ENCODE peak calls at places on chromosomes 11 and 22, in seven cellular contexts. One of them, this sample, is unnamed.

GRCh38 chr11:62400760-62401159 is 18.1 kb upstream of the SCGB1A1 start:
- DNase-seq in tibial artery: peak; percentile 75
- DNase-seq in fibroblast of the aortic adventitia: peak; percentile 94
- DNase-seq in Caco-2: no peak
- DNase-seq in AG10803: peak; percentile 93
- DNase-seq in fibroblast of pulmonary artery: peak; percentile 82
- DNase-seq in coronary artery: peak; percentile 92
- DNase-seq in this sample: no peak

GRCh38 chr11:69537126-69537525 is 55.7 kb downstream of the LINC01488 start:
- DNase-seq in fibroblast of the aortic adventitia: no peak
- DNase-seq in fibroblast of pulmonary artery: no peak
- DNase-seq in AG10803: no peak
- DNase-seq in coronary artery: no peak
- DNase-seq in tibial artery: no peak
- DNase-seq in Caco-2: no peak
- DNase-seq in this sample: no peak

GRCh38 chr11:34840736-34841386 is 75.3 kb downstream of the APIP start:
- DNase-seq in Caco-2: peak; percentile 33
- DNase-seq in coronary artery: no peak
- DNase-seq in fibroblast of pulmonary artery: peak; percentile 28
- DNase-seq in fibroblast of the aortic adventitia: no peak
- DNase-seq in AG10803: peak; percentile 30
- DNase-seq in tibial artery: no peak
- DNase-seq in this sample: peak; percentile 60

GRCh38 chr11:108886608-108887007 is 221.7 kb downstream of the DDX10 start:
- DNase-seq in fibroblast of pulmonary artery: peak; percentile 68
- DNase-seq in tibial artery: no peak
- DNase-seq in AG10803: peak; percentile 52
- DNase-seq in fibroblast of the aortic adventitia: peak; percentile 48
- DNase-seq in coronary artery: no peak
- DNase-seq in Caco-2: no peak
- DNase-seq in this sample: no peak

GRCh38 chr11:75249704-75250103 is 9.1 kb downstream of the TPBGL start:
- DNase-seq in fibroblast of the aortic adventitia: no peak
- DNase-seq in Caco-2: no peak
- DNase-seq in AG10803: no peak
- DNase-seq in tibial artery: peak; percentile 1
- DNase-seq in coronary artery: no peak
- DNase-seq in fibroblast of pulmonary artery: no peak
- DNase-seq in this sample: no peak

GRCh38 chr22:46619240-46619829 is 851 bp upstream of the GRAMD4 start:
- DNase-seq in coronary artery: no peak
- DNase-seq in fibroblast of pulmonary artery: no peak
- DNase-seq in AG10803: peak; percentile 29
- DNase-seq in fibroblast of the aortic adventitia: no peak
- DNase-seq in Caco-2: no peak
- DNase-seq in tibial artery: no peak
- DNase-seq in this sample: no peak

GRCh38 chr11:44622721-44623258 is 57.3 kb downstream of the CD82 start:
- DNase-seq in Caco-2: no peak
- DNase-seq in fibroblast of the aortic adventitia: no peak
- DNase-seq in AG10803: no peak
- DNase-seq in coronary artery: peak; percentile 35
- DNase-seq in fibroblast of pulmonary artery: no peak
- DNase-seq in tibial artery: no peak
- DNase-seq in this sample: no peak

GRCh38 chr11:132620423-132620822 is 911.9 kb downstream of the OPCML start:
- DNase-seq in Caco-2: no peak
- DNase-seq in fibroblast of pulmonary artery: peak; percentile 11
- DNase-seq in fibroblast of the aortic adventitia: no peak
- DNase-seq in tibial artery: no peak
- DNase-seq in AG10803: no peak
- DNase-seq in coronary artery: no peak
- DNase-seq in this sample: no peak

GRCh38 chr11:46106530-46107407 is 14.5 kb downstream of the PHF21A start:
- DNase-seq in AG10803: peak; percentile 58
- DNase-seq in fibroblast of the aortic adventitia: peak; percentile 53
- DNase-seq in Caco-2: no peak
- DNase-seq in coronary artery: no peak
- DNase-seq in tibial artery: no peak
- DNase-seq in fibroblast of pulmonary artery: peak; percentile 54
- DNase-seq in this sample: no peak

GRCh38 chr11:61325649-61326414 is 7.1 kb downstream of the DDB1 start:
- DNase-seq in Caco-2: no peak
- DNase-seq in coronary artery: no peak
- DNase-seq in fibroblast of pulmonary artery: peak; percentile 64
- DNase-seq in fibroblast of the aortic adventitia: peak; percentile 75
- DNase-seq in tibial artery: no peak
- DNase-seq in AG10803: no peak
- DNase-seq in this sample: peak; percentile 81

GRCh38 chr22:37739000-37739399 is 42.2 kb downstream of the TRIOBP start:
- DNase-seq in fibroblast of pulmonary artery: peak; percentile 83
- DNase-seq in Caco-2: no peak
- DNase-seq in coronary artery: no peak
- DNase-seq in tibial artery: peak; percentile 58
- DNase-seq in fibroblast of the aortic adventitia: peak; percentile 78
- DNase-seq in AG10803: peak; percentile 62
- DNase-seq in this sample: no peak

GRCh38 chr11:117366875-117367274 is 39.2 kb downstream of the CEP164 start:
- DNase-seq in AG10803: no peak
- DNase-seq in fibroblast of pulmonary artery: no peak
- DNase-seq in tibial artery: no peak
- DNase-seq in fibroblast of the aortic adventitia: no peak
- DNase-seq in coronary artery: no peak
- DNase-seq in Caco-2: no peak
- DNase-seq in this sample: no peak

GRCh38 chr11:35139883-35140282 is 912 bp downstream of the CD44 start:
- DNase-seq in tibial artery: no peak
- DNase-seq in Caco-2: no peak
- DNase-seq in AG10803: peak; percentile 42
- DNase-seq in coronary artery: no peak
- DNase-seq in fibroblast of pulmonary artery: no peak
- DNase-seq in fibroblast of the aortic adventitia: peak; percentile 44
- DNase-seq in this sample: peak; percentile 48

GRCh38 chr11:8167796-8168195 is 1.0 kb downstream of the RIC3 start:
- DNase-seq in tibial artery: no peak
- DNase-seq in fibroblast of pulmonary artery: peak; percentile 21
- DNase-seq in AG10803: no peak
- DNase-seq in fibroblast of the aortic adventitia: peak; percentile 7
- DNase-seq in Caco-2: no peak
- DNase-seq in coronary artery: no peak
- DNase-seq in this sample: no peak

GRCh38 chr11:9680028-9680427 is 16.2 kb downstream of the SWAP70 start:
- DNase-seq in coronary artery: no peak
- DNase-seq in fibroblast of the aortic adventitia: no peak
- DNase-seq in Caco-2: no peak
- DNase-seq in AG10803: no peak
- DNase-seq in tibial artery: no peak
- DNase-seq in fibroblast of pulmonary artery: no peak
- DNase-seq in this sample: no peak

GRCh38 chr11:103537904-103538502 is 428.8 kb downstream of the DYNC2H1 start:
- DNase-seq in fibroblast of the aortic adventitia: peak; percentile 59
- DNase-seq in fibroblast of pulmonary artery: peak; percentile 72
- DNase-seq in Caco-2: peak; percentile 25
- DNase-seq in tibial artery: no peak
- DNase-seq in AG10803: peak; percentile 32
- DNase-seq in coronary artery: no peak
- DNase-seq in this sample: peak; percentile 59

DNA sequence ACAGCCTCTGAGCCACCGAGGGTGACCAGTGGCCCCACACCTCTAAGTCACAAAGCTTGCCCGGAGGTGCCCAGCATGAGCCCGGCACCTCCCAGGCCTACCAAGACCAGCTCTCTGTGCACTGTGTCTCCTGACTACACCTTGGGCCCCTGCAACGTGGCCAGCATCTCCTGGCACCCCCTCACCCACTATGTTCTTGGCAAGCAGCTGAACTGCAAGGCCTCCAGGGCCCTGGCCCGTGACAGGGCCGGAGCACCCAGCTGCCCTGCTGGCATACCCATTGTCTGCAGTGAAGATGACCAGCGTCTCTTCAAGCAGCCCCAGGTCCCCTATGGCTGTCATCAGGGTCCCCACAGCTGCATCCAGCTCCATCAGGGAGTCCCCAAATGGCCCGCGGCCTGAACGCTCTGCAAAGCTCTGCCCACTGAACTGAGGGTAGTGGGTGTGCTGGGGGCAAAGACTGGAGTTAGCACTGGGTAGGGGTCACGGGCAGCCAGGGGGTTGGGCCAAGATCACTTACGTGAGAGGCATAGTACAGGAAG is 1.6 kb downstream of the ARSA start:
- DNase-seq in tibial artery: no peak
- DNase-seq in coronary artery: no peak
- DNase-seq in fibroblast of the aortic adventitia: no peak
- DNase-seq in AG10803: no peak
- DNase-seq in fibroblast of pulmonary artery: no peak
- DNase-seq in Caco-2: no peak
- DNase-seq in this sample: no peak
- TF ChIP-seq CTCF in tibial artery: no peak
- TF ChIP-seq CTCF in coronary artery: no peak
- TF ChIP-seq CTCF in fibroblast of the aortic adventitia: no peak
- TF ChIP-seq CTCF in AG10803: no peak
- TF ChIP-seq CTCF in fibroblast of pulmonary artery: no peak
- TF ChIP-seq CTCF in Caco-2: no peak
- TF ChIP-seq CTCF in this sample: no peak

GRCh38 chr11:3016861-3017260 is 24.7 kb upstream of the NAP1L4 start:
- DNase-seq in Caco-2: no peak
- DNase-seq in fibroblast of pulmonary artery: no peak
- DNase-seq in coronary artery: no peak
- DNase-seq in AG10803: no peak
- DNase-seq in tibial artery: no peak
- DNase-seq in fibroblast of the aortic adventitia: no peak
- DNase-seq in this sample: no peak
- TF ChIP-seq CTCF in Caco-2: no peak
- TF ChIP-seq CTCF in fibroblast of pulmonary artery: no peak
- TF ChIP-seq CTCF in coronary artery: no peak
- TF ChIP-seq CTCF in AG10803: no peak
- TF ChIP-seq CTCF in tibial artery: no peak
- TF ChIP-seq CTCF in fibroblast of the aortic adventitia: no peak
- TF ChIP-seq CTCF in this sample: no peak

GRCh38 chr11:93017821-93018690 is 48.6 kb downstream of the MTNR1B start:
- DNase-seq in fibroblast of pulmonary artery: peak; percentile 65
- DNase-seq in fibroblast of the aortic adventitia: peak; percentile 55
- DNase-seq in tibial artery: no peak
- DNase-seq in AG10803: peak; percentile 29
- DNase-seq in coronary artery: no peak
- DNase-seq in Caco-2: no peak
- DNase-seq in this sample: peak; percentile 95
- TF ChIP-seq CTCF in fibroblast of pulmonary artery: peak; percentile 1
- TF ChIP-seq CTCF in fibroblast of the aortic adventitia: no peak
- TF ChIP-seq CTCF in tibial artery: no peak
- TF ChIP-seq CTCF in AG10803: no peak
- TF ChIP-seq CTCF in coronary artery: no peak
- TF ChIP-seq CTCF in Caco-2: no peak
- TF ChIP-seq CTCF in this sample: peak; percentile 31

GRCh38 chr11:67542971-67543370 is 19.7 kb upstream of the CABP2 start:
- DNase-seq in fibroblast of pulmonary artery: no peak
- DNase-seq in coronary artery: no peak
- DNase-seq in tibial artery: no peak
- DNase-seq in fibroblast of the aortic adventitia: no peak
- DNase-seq in Caco-2: no peak
- DNase-seq in AG10803: no peak
- DNase-seq in this sample: no peak

GRCh38 chr11:67542169-67542568 is 18.9 kb upstream of the CABP2 start:
- DNase-seq in fibroblast of pulmonary artery: no peak
- DNase-seq in tibial artery: no peak
- DNase-seq in fibroblast of the aortic adventitia: no peak
- DNase-seq in AG10803: no peak
- DNase-seq in Caco-2: no peak
- DNase-seq in coronary artery: no peak
- DNase-seq in this sample: no peak

GRCh38 chr11:67538823-67539505 is 15.7 kb upstream of the CABP2 start:
- DNase-seq in fibroblast of the aortic adventitia: no peak
- DNase-seq in AG10803: no peak
- DNase-seq in Caco-2: no peak
- DNase-seq in coronary artery: no peak
- DNase-seq in tibial artery: no peak
- DNase-seq in fibroblast of pulmonary artery: no peak
- DNase-seq in this sample: no peak

GRCh38 chr11:67539588-67539987 is 16.3 kb upstream of the CABP2 start:
- DNase-seq in fibroblast of pulmonary artery: no peak
- DNase-seq in AG10803: peak; percentile 7
- DNase-seq in coronary artery: no peak
- DNase-seq in Caco-2: no peak
- DNase-seq in fibroblast of the aortic adventitia: no peak
- DNase-seq in tibial artery: no peak
- DNase-seq in this sample: no peak

GRCh38 chr11:67541198-67541597 is 18.0 kb upstream of the CABP2 start:
- DNase-seq in fibroblast of pulmonary artery: no peak
- DNase-seq in fibroblast of the aortic adventitia: no peak
- DNase-seq in AG10803: no peak
- DNase-seq in coronary artery: no peak
- DNase-seq in Caco-2: no peak
- DNase-seq in tibial artery: no peak
- DNase-seq in this sample: no peak
- TF ChIP-seq CTCF in fibroblast of pulmonary artery: no peak
- TF ChIP-seq CTCF in fibroblast of the aortic adventitia: no peak
- TF ChIP-seq CTCF in AG10803: no peak
- TF ChIP-seq CTCF in coronary artery: no peak
- TF ChIP-seq CTCF in Caco-2: no peak
- TF ChIP-seq CTCF in tibial artery: no peak
- TF ChIP-seq CTCF in this sample: no peak

DNA sequence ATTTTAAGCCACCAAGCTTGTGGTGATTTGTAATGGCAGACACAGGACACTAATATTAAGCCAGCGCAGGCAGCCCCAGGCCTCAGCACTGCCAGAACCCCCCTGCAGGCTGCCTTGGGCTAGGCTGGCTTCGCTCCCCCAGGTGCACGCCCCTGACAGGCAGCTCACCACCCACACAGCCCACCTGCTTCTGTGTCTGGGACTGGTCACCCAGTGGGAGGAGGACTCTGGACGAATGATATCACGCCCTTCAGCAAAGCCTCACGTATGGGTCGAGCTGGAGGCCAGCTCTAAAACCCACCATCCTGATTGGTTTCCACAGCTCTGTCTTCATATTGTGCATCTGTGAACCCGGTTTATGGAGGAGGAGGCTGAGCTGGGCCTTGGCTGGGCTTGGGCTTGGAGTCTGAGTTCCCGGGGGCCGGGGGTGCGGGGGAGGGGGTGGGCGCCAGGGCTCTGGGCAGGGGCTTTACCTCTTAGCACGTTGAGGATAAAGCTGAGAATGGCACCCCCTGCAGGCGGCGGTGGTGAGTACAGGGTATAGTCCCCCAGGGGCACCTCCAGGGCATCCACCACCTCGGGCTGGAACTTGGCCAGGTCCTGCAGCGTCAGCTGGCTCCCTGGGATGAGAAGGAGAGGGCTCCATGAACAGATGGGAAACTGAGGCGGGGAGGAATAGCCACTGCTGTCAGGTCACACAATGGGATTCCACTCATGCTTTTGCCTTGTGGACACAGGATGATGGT is 13.8 kb downstream of the GGT5 start:
- DNase-seq in Caco-2: peak; percentile 38
- DNase-seq in fibroblast of pulmonary artery: no peak
- DNase-seq in fibroblast of the aortic adventitia: no peak
- DNase-seq in tibial artery: no peak
- DNase-seq in coronary artery: no peak
- DNase-seq in AG10803: no peak
- DNase-seq in this sample: no peak
- TF ChIP-seq CTCF in Caco-2: no peak
- TF ChIP-seq CTCF in fibroblast of pulmonary artery: peak; percentile 34
- TF ChIP-seq CTCF in fibroblast of the aortic adventitia: peak; percentile 19
- TF ChIP-seq CTCF in tibial artery: no peak
- TF ChIP-seq CTCF in coronary artery: no peak
- TF ChIP-seq CTCF in AG10803: peak; percentile 18
- TF ChIP-seq CTCF in this sample: peak; percentile 36